ENCODE peak calls at places on chromosomes 1 and 21, in seven cellular contexts. Z is right lobe of liver; S is neural crest cell; P is PC-3; N is ovary; O is activated CD8-positive, alpha-beta T cell treated with anti-CD3 and anti-CD28 coated beads for 36 hours; E is H9. B is an unnamed sample.

GRCh38 chr1:99849744-99850457 is at the start of gene AGL:
- DNase-seq in P (peak), E (peak), O (peak), S (peak), Z (peak), N (peak), B (peak)

GRCh38 chr1:240658312-240658975 is 46.5 kb upstream of the GREM2 start:
- DNase-seq in E (no peak), P (peak), Z (no peak), S (no peak), N (no peak), O (no peak), B (peak)

GRCh38 chr1:53505401-53505800 is 46.2 kb downstream of the DMRTB1 start:
- DNase-seq in S (no peak), Z (no peak), P (no peak), O (no peak), N (no peak), E (no peak), B (no peak)

GRCh38 chr1:193066606-193067005 is 7.2 kb downstream of the RO60 start:
- DNase-seq in N (no peak), O (no peak), E (no peak), P (no peak), Z (no peak), S (no peak), B (no peak)

GRCh38 chr1:27342778-27343638 is 1.2 kb downstream of the SYTL1 start:
- DNase-seq in Z (no peak), S (no peak), P (peak), E (peak), O (peak), N (no peak), B (no peak)

GRCh38 chr21:16193758-16194606 is 464.2 kb downstream of the USP25 start:
- DNase-seq in Z (peak), E (peak), S (peak), O (peak), P (peak), N (peak), B (peak)

GRCh38 chr1:160951443-160952128 is 3.0 kb downstream of the ITLN2 start:
- DNase-seq in E (peak), Z (peak), O (peak), S (peak), P (peak), N (peak), B (no peak)

GRCh38 chr1:15157524-15158399 is 4.2 kb downstream of the TMEM51 start:
- DNase-seq in E (no peak), O (no peak), N (no peak), P (no peak), Z (no peak), S (no peak), B (no peak)

GRCh38 chr1:933603-933940 is 9.8 kb downstream of the SAMD11 start:
- DNase-seq in N (no peak), S (no peak), E (no peak), O (no peak), P (no peak), Z (no peak), B (no peak)

GRCh38 chr1:932776-933602 is 9.3 kb downstream of the SAMD11 start:
- DNase-seq in Z (no peak), N (no peak), E (no peak), O (no peak), P (peak), S (no peak), B (no peak)

GRCh38 chr1:931380-932177 is 7.9 kb downstream of the SAMD11 start:
- DNase-seq in E (no peak), Z (no peak), O (no peak), P (no peak), N (no peak), S (no peak), B (no peak)

GRCh38 chr1:930633-931138 is 7.0 kb downstream of the SAMD11 start:
- DNase-seq in O (no peak), Z (no peak), N (no peak), S (no peak), E (no peak), P (no peak), B (no peak)

GRCh38 chr1:932178-932520 is 8.4 kb downstream of the SAMD11 start:
- DNase-seq in E (no peak), S (no peak), O (no peak), Z (no peak), N (no peak), P (no peak), B (no peak)
- TF ChIP-seq CTCF in E (no peak), S (no peak), O (no peak), Z (no peak), N (no peak), P (no peak), B (no peak)

DNA sequence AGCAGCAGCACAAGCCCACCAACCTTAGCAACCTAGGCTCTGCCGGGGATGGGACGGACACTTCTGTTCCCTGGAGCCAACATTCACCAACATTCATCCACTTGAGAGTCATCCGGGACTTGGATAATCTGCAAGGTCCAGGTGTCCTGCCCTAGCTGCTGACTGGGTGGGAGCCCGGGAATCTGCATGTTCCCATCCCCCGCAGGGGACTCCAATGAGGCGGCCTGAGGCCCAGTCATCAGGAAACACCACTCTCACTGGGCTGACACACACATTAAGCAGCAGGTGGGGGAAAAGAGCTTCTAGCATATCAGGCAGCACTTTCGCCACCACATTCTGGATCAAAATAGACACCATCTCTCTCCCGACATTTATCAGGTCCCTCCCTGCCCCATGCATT is 38.4 kb upstream of the CCSAP start:
- DNase-seq in O (no peak), Z (no peak), N (no peak), P (no peak), E (peak), S (no peak), B (no peak)
- TF ChIP-seq CTCF in O (no peak), Z (no peak), N (no peak), P (no peak), E (no peak), S (no peak), B (no peak)

DNA sequence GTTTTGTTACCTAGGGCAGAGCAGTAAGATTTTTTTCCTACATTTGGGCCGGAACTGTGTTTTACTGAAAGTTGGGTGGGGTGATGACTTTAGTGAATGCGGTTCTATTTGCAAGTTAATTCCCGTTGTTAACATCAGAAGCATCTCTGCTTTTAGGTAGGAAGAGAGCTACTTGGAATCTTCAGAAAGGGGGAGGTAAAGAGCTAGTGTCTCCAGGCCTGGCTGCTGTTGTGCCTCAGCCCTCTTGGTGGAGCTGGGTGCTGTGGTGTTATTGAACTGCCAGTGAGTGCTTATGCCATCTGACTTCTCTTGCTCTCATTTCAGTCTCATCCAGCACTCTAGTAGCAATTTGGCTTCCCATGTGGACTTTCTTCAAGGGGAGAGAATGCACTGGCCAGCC is 3.4 kb downstream of the KDM4A start:
- DNase-seq in N (no peak), Z (no peak), P (peak), O (peak), S (no peak), E (peak), B (peak)
- TF ChIP-seq CTCF in N (no peak), Z (no peak), P (peak), O (no peak), S (no peak), E (peak), B (peak)

DNA sequence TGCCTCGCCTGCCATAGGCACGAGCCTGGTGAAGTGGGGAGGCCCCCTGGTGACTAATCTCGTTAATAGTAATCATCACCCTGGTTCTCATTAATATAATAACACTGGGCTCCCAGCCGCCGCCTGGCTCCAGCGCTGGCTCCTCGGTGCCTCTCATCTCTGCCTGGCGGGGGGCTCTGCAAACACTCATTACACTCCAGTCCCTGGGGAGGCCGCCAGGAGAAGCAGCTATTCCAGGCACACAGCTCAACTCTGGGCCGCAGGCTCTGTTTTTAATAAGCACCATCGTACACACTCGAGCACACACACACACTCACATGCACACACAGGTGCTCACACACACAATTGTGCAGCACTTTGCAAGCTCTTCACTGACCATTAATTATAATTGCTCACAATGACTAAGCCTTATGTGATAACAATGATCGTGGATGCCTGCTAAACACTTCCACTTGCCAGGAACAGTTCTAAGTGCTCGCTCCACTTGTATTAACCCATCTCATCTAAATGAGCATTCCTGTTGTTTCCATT is 52.2 kb downstream of the SDC3 start:
- DNase-seq in O (no peak), S (no peak), P (no peak), Z (no peak), E (no peak), N (no peak), B (no peak)
- TF ChIP-seq CTCF in O (no peak), S (no peak), P (no peak), Z (no peak), E (no peak), N (no peak), B (no peak)

GRCh38 chr1:200483491-200484143 is 73.8 kb upstream of the ZNF281 start:
- DNase-seq in E (peak), O (peak), Z (peak), P (peak), S (no peak), N (no peak), B (peak)
- TF ChIP-seq CTCF in E (no peak), O (no peak), Z (no peak), P (peak), S (no peak), N (no peak), B (no peak)

GRCh38 chr1:229271448-229272120 is 673 bp downstream of the RAB4A start:
- DNase-seq in E (no peak), P (peak), S (no peak), N (no peak), O (peak), Z (no peak), B (no peak)
- TF ChIP-seq CTCF in E (peak), P (peak), S (peak), N (no peak), O (no peak), Z (no peak), B (no peak)

GRCh38 chr1:156295391-156295947 is at the start of gene GLMP:
- DNase-seq in S (peak), P (peak), E (peak), Z (peak), O (peak), N (peak), B (peak)

GRCh38 chr1:156293098-156293434 is 2.4 kb downstream of the GLMP start:
- DNase-seq in O (no peak), S (no peak), N (no peak), E (no peak), Z (no peak), P (no peak), B (no peak)

GRCh38 chr1:156289857-156290256 is 5.6 kb downstream of the GLMP start:
- DNase-seq in N (no peak), O (no peak), P (no peak), E (no peak), S (no peak), Z (no peak), B (no peak)

GRCh38 chr1:156293895-156294294 is 1.6 kb downstream of the GLMP start:
- DNase-seq in O (no peak), S (no peak), P (no peak), N (no peak), E (no peak), Z (no peak), B (no peak)

DNA sequence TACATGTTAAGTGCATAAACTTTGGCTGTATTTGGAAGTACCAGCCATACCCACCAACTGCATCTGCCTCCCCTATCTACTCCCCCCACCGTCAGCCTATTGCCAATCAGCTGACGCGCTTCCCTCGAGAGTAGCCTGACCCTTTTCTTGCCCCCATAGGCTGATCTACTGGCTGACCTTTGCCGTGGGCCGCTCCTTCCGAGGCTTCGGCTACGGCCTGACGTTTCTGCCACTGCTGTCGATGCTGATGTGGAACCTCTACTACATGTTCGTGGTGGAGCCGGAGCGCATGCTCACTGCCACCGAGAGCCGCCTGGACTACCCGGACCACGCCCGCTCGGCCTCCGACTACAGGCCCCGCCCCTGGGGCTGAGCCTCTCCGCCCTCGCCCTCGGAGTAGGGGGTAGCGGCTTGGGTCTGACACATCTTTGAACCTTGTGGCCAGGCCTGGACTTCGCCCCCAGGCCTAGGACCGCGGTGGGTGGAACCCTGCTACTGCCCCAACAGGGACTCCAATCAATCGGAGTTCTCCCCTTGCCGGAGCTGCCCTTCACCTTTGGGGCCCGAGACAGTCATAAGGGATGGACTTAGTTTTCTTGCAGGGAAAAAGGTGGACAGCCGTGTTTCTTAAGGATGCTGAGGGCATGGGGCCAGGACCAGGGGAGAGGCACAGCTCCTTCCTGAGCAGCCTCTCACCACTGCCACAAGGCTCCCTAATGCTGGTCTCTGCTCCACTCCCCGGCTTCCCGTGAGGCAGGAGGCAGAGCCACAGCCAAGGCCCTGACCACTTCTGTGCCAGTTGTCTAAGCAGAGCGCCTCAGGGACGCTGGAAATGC is 4.0 kb downstream of the GLMP start:
- DNase-seq in S (peak), O (peak), Z (peak), E (peak), N (peak), P (peak), B (peak)
- TF ChIP-seq CTCF in S (no peak), O (no peak), Z (no peak), E (no peak), N (no peak), P (no peak), B (no peak)